ENCODE peak calls at places on chromosomes 11 and 22, in nine cellular contexts. Q is endodermal cell, O is cardiac fibroblast, S is K562, I is uterus, M is neural crest cell, W is fibroblast of lung, G is left ventricle myocardium inferior, L is astrocyte of the spinal cord. Y is an unnamed sample.

GRCh38 chr11:103901656-103902055 is 134.8 kb upstream of the DDI1 start:
- DNase-seq in G (no peak), O (no peak), L (no peak), S (no peak), W (no peak), M (no peak), Q (no peak), I (no peak), Y (no peak)

GRCh38 chr22:34414467-34415440 is 494.5 kb upstream of the LARGE1 start:
- DNase-seq in S (peak), Q (peak), G (no peak), L (no peak), W (no peak), M (peak), O (peak), I (no peak), Y (no peak)

GRCh38 chr11:35005156-35005780 is 88.8 kb downstream of the PDHX start:
- DNase-seq in S (no peak), W (no peak), Q (no peak), L (no peak), O (no peak), M (no peak), G (no peak), I (no peak), Y (no peak)

GRCh38 chr11:86459002-86459385 is 84.3 kb downstream of the CCDC81 start:
- DNase-seq in G (no peak), S (no peak), O (peak), Q (no peak), W (peak), M (no peak), L (peak), I (no peak), Y (no peak)

GRCh38 chr22:27292542-27293298 is 508.8 kb downstream of the MN1 start:
- DNase-seq in S (no peak), G (no peak), L (no peak), W (no peak), M (no peak), O (no peak), Q (peak), I (no peak), Y (no peak)

GRCh38 chr22:20437253-20438065 is at the start of gene SCARF2:
- DNase-seq in S (no peak), Q (peak), I (peak), O (peak), G (peak), W (peak), L (peak), M (peak), Y (no peak)

GRCh38 chr22:39487826-39488520 is 14.1 kb upstream of the MIEF1 start:
- DNase-seq in Q (no peak), M (no peak), S (no peak), O (no peak), I (no peak), L (no peak), W (no peak), G (no peak), Y (no peak)

GRCh38 chr11:12380565-12381325 is 3.4 kb downstream of the PARVA start:
- DNase-seq in L (no peak), G (peak), S (no peak), Q (no peak), W (no peak), I (no peak), M (no peak), O (no peak), Y (no peak)

GRCh38 chr11:133011604-133012003 is 520.7 kb downstream of the OPCML start:
- DNase-seq in I (no peak), W (no peak), G (no peak), O (no peak), M (no peak), Q (no peak), S (no peak), L (no peak), Y (no peak)

GRCh38 chr11:131278472-131278871 is 91.9 kb upstream of the NTM start:
- DNase-seq in Q (no peak), O (no peak), L (no peak), W (no peak), S (no peak), I (no peak), M (no peak), G (no peak), Y (no peak)

GRCh38 chr11:106208795-106209194 is 131.3 kb downstream of the AASDHPPT start:
- DNase-seq in S (no peak), M (no peak), W (no peak), G (no peak), L (no peak), O (no peak), I (no peak), Q (peak), Y (no peak)

GRCh38 chr11:118662401-118663271 is 16.8 kb downstream of the TREH start:
- DNase-seq in I (no peak), M (no peak), W (no peak), L (no peak), Q (peak), S (no peak), O (no peak), G (no peak), Y (no peak)

GRCh38 chr11:117723625-117724024 is 73.4 kb downstream of the DSCAML1 start:
- DNase-seq in I (peak), W (no peak), M (no peak), Q (no peak), O (no peak), S (no peak), G (no peak), L (no peak), Y (no peak)

GRCh38 chr11:109547356-109548027 is 125.5 kb downstream of the C11orf87 start:
- DNase-seq in I (no peak), O (peak), M (no peak), G (no peak), Q (peak), L (peak), W (peak), S (no peak), Y (no peak)

GRCh38 chr11:47607380-47607779 is 13.2 kb upstream of the C1QTNF4 start:
- DNase-seq in M (no peak), S (no peak), L (peak), Q (no peak), G (no peak), W (peak), O (peak), I (peak), Y (no peak)

GRCh38 chr22:36009085-36009484 is 19.5 kb downstream of the RBFOX2 start:
- DNase-seq in L (peak), M (no peak), W (peak), S (no peak), O (peak), Q (no peak), I (no peak), G (no peak), Y (no peak)

GRCh38 chr11:12938590-12939247 is 70.4 kb upstream of the RASSF10 start:
- DNase-seq in S (no peak), W (no peak), M (no peak), L (no peak), Q (no peak), O (no peak), I (no peak), G (no peak), Y (no peak)

GRCh38 chr22:37043828-37044538 is 7.6 kb upstream of the KCTD17 start:
- DNase-seq in Q (peak), G (peak), I (no peak), M (peak), W (peak), S (peak), O (peak), L (no peak), Y (peak)

GRCh38 chr11:15933896-15934625 is 422.3 kb downstream of the SOX6 start:
- DNase-seq in M (no peak), L (peak), I (no peak), O (no peak), G (no peak), W (no peak), S (no peak), Q (peak), Y (no peak)

GRCh38 chr11:12552677-12553076 is 121.5 kb upstream of the TEAD1 start:
- DNase-seq in Q (no peak), W (peak), G (no peak), S (no peak), O (peak), L (peak), M (no peak), I (peak), Y (no peak)

GRCh38 chr22:39471421-39472141 is 14.8 kb downstream of the MGAT3 start:
- DNase-seq in L (peak), W (no peak), I (no peak), S (peak), M (no peak), Q (no peak), G (no peak), O (peak), Y (no peak)

GRCh38 chr11:17267576-17267975 is 9.0 kb upstream of the NUCB2 start:
- DNase-seq in O (peak), Q (no peak), G (no peak), W (no peak), M (no peak), L (peak), S (peak), I (no peak), Y (no peak)

GRCh38 chr22:35538801-35539321 is 1.8 kb upstream of the RASD2 start:
- DNase-seq in I (no peak), G (no peak), W (no peak), L (no peak), M (peak), S (no peak), Q (peak), O (no peak), Y (no peak)

GRCh38 chr22:27829620-27830019 is 28.1 kb upstream of the MN1 start:
- DNase-seq in Q (no peak), L (no peak), S (no peak), W (no peak), G (no peak), O (no peak), M (no peak), I (no peak), Y (no peak)

GRCh38 chr11:117998664-117999353 is 12.6 kb downstream of the IL10RA start:
- DNase-seq in Q (peak), I (no peak), W (no peak), S (no peak), L (no peak), M (no peak), G (no peak), O (no peak), Y (no peak)

GRCh38 chr11:35304393-35304790 is 115.0 kb downstream of the SLC1A2 start:
- DNase-seq in M (no peak), L (peak), G (no peak), I (no peak), O (peak), Q (no peak), W (peak), S (no peak), Y (no peak)

GRCh38 chr11:18457435-18457834 is 1.8 kb downstream of the LDHAL6A start:
- DNase-seq in L (no peak), Q (no peak), O (peak), M (no peak), S (peak), I (no peak), W (no peak), G (no peak), Y (no peak)

GRCh38 chr22:23223566-23224317 is 43.4 kb downstream of the BCR start:
- DNase-seq in W (no peak), G (no peak), Q (no peak), O (no peak), M (no peak), S (no peak), L (no peak), I (no peak), Y (no peak)

GRCh38 chr11:77669848-77670511 is 32.4 kb upstream of the CLNS1A start:
- DNase-seq in I (no peak), M (no peak), G (no peak), W (no peak), L (peak), O (peak), S (no peak), Q (no peak), Y (no peak)

GRCh38 chr11:35943761-35944502 is at the start of gene LDLRAD3:
- DNase-seq in I (peak), M (peak), G (peak), S (peak), Q (peak), W (peak), L (peak), O (peak), Y (peak)

GRCh38 chr11:13376402-13376801 is 86.6 kb downstream of the BTBD10 start:
- DNase-seq in Q (no peak), I (no peak), O (no peak), S (no peak), L (no peak), M (no peak), W (no peak), G (no peak), Y (no peak)

GRCh38 chr11:15770798-15771414 is 585.4 kb downstream of the SOX6 start:
- DNase-seq in M (peak), I (no peak), Q (peak), G (peak), O (peak), L (peak), W (peak), S (peak), Y (peak)

GRCh38 chr22:20511578-20512259 is 4.3 kb downstream of the MED15 start:
- DNase-seq in Q (no peak), L (no peak), S (no peak), G (no peak), O (no peak), M (no peak), W (no peak), I (no peak), Y (no peak)

GRCh38 chr11:12897390-12897789 is 111.7 kb upstream of the RASSF10 start:
- DNase-seq in I (no peak), M (no peak), O (no peak), G (peak), S (no peak), Q (no peak), L (no peak), W (no peak), Y (no peak)

GRCh38 chr11:133533205-133533604 is 904 bp upstream of the OPCML start:
- DNase-seq in L (no peak), I (no peak), G (no peak), Q (no peak), M (no peak), W (no peak), O (no peak), S (no peak), Y (no peak)

GRCh38 chr11:35418847-35419712 is at the start of gene SLC1A2:
- DNase-seq in G (no peak), M (peak), L (peak), W (no peak), Q (peak), S (no peak), I (peak), O (peak), Y (no peak)

GRCh38 chr11:90639687-90640086 is 416.8 kb upstream of the CHORDC1 start:
- DNase-seq in G (no peak), O (peak), L (peak), S (no peak), W (peak), M (no peak), Q (peak), I (no peak), Y (no peak)
- TF ChIP-seq CTCF in G (peak), O (peak), L (peak), S (no peak), W (peak), M (peak), Q (peak), I (no peak), Y (no peak)

DNA sequence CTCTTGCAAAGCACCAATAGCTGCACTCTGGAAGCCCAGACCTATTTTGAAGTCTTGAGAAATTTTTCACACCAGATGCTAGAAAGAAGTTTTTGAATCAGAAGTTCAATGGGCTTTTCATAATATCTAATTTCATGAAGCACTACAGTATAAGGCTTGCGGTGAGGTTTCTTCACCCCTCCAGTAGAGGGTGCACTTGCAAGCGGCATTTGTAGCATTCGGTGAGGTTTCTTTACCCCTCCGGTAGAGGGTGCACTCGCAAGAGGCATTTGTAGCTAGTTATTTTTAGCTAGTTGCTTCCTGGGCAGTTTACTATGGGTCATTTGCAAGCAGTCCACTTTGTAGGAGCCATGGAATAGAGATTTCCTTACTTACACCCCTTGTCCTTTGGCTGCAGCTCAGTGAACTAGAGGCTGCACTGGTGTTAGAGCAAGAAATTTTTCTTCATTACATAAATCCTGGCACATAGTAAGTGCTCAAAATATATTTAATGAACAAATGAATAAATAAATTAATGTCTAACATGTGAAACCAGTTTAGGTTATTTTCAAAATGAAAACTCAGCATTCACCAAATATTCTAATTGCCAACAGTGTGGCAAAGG is 7.8 kb upstream of the NOX4 start:
- DNase-seq in I (no peak), O (no peak), G (no peak), W (no peak), S (peak), Q (no peak), M (no peak), L (no peak), Y (no peak)
- TF ChIP-seq CTCF in I (no peak), O (peak), G (no peak), W (peak), S (peak), Q (peak), M (peak), L (no peak), Y (no peak)

DNA sequence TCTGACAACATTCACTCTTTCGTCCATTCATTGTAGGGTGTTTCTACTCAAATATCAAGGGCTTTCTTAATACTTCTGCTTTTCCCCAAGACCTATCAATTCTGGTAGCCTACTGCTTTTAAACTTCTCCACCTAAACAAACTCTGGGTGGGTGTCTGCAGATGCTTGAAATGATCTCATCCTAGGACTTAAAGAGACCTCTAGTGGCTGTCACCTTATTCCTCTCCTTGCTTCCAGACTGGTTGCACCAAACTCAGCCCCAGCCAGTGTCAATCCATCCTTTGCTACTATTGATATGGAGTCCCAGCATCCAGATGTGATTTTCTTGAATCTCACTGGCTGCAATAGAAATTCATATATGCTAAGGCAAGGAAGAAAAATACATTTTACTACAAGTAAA is 274.7 kb downstream of the NXPE2 start:
- DNase-seq in M (no peak), O (no peak), S (peak), G (no peak), Q (peak), W (no peak), I (no peak), L (no peak), Y (no peak)
- TF ChIP-seq CTCF in M (peak), O (no peak), S (peak), G (peak), Q (peak), W (no peak), I (no peak), L (no peak), Y (no peak)

GRCh38 chr11:80107415-80107814 is 666.6 kb upstream of the TENM4 start:
- DNase-seq in M (no peak), I (no peak), L (no peak), O (no peak), S (no peak), Q (no peak), G (no peak), W (no peak), Y (no peak)
- TF ChIP-seq CTCF in M (no peak), I (no peak), L (no peak), O (no peak), S (no peak), Q (peak), G (no peak), W (no peak), Y (no peak)

Y was measured in omental fat pad.